ENCODE peak calls at places on chromosomes 1 and 21, in five cellular contexts. S is breast epithelium, K is HFF-Myc, Z is fibroblast of pulmonary artery, W is lung. F is an unnamed sample.

GRCh38 chr1:174222166-174222949 is 63.0 kb downstream of the RABGAP1L start:
- DNase-seq in W (no peak), K (no peak), Z (peak), S (no peak), F (no peak)

GRCh38 chr1:31880957-31881697 is 57.0 kb downstream of the PTP4A2 start:
- DNase-seq in W (no peak), K (no peak), Z (no peak), S (no peak), F (no peak)

GRCh38 chr1:21668232-21669032 is 725 bp downstream of the RAP1GAP start:
- DNase-seq in K (no peak), W (no peak), S (no peak), Z (no peak), F (no peak)

GRCh38 chr1:61743432-61743705 is 1.1 kb downstream of the PATJ start:
- DNase-seq in S (no peak), K (no peak), Z (no peak), W (no peak), F (no peak)

GRCh38 chr1:2209400-2210083 is 15.0 kb upstream of the FAAP20 start:
- DNase-seq in S (no peak), K (no peak), Z (no peak), W (no peak), F (no peak)

GRCh38 chr1:159089184-159089791 is 12.7 kb upstream of the AIM2 start:
- DNase-seq in K (no peak), Z (no peak), S (no peak), W (no peak), F (no peak)

GRCh38 chr1:199272690-199273089 is 633.9 kb downstream of the PTPRC start:
- DNase-seq in S (peak), W (peak), Z (peak), K (peak), F (no peak)

GRCh38 chr1:12215118-12215517 is 14.7 kb upstream of the VPS13D start:
- DNase-seq in S (no peak), K (no peak), W (no peak), Z (no peak), F (no peak)

GRCh38 chr1:9767964-9768668 is 55.6 kb downstream of the CLSTN1 start:
- DNase-seq in K (no peak), Z (no peak), S (no peak), W (no peak), F (no peak)

GRCh38 chr1:51624851-51625250 is 8.0 kb downstream of the OSBPL9 start:
- DNase-seq in W (no peak), S (no peak), K (no peak), Z (peak), F (no peak)

GRCh38 chr1:29306471-29307140 is 70.3 kb downstream of the PTPRU start:
- DNase-seq in S (no peak), Z (no peak), W (no peak), K (no peak), F (no peak)

GRCh38 chr1:58585591-58586151 is 8.6 kb upstream of the TACSTD2 start:
- DNase-seq in Z (peak), K (no peak), S (no peak), W (peak), F (no peak)

GRCh38 chr21:14825405-14826032 is 239.3 kb downstream of the NRIP1 start:
- DNase-seq in S (no peak), K (no peak), Z (no peak), W (no peak), F (no peak)

GRCh38 chr1:59046730-59047157 is 250.2 kb upstream of the FGGY start:
- DNase-seq in K (no peak), Z (no peak), W (no peak), S (no peak), F (no peak)

GRCh38 chr1:192632641-192633532 is 3.1 kb upstream of the RGS13 start:
- DNase-seq in W (no peak), K (no peak), S (no peak), Z (no peak), F (no peak)

GRCh38 chr1:192635041-192635440 is 906 bp upstream of the RGS13 start:
- DNase-seq in S (no peak), K (no peak), W (no peak), Z (no peak), F (no peak)

GRCh38 chr1:192632188-192632587 is 3.8 kb upstream of the RGS13 start:
- DNase-seq in W (no peak), Z (no peak), S (no peak), K (no peak), F (no peak)

GRCh38 chr1:192633533-192634258 is 2.3 kb upstream of the RGS13 start:
- DNase-seq in K (no peak), S (no peak), Z (no peak), W (no peak), F (no peak)

DNA sequence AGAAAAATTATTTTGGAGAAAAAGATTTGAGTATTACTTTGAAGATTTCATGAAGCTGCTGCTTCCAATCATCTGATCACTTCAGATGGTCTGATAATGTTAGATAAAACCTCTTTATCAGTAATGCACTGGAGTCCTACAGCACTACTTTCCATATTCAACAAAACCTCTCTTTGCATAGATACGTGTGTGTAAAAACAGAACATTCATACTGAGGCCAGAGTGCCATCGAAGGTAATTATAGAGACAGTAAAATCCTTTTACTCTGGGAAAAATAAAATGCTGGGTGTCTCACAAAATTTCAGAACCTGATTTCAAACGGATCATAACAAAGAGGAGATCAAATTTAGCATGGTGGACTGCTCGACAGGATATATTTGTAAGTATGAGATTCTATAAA is at the start of gene RGS13:
- DNase-seq in S (no peak), K (no peak), W (no peak), Z (no peak), F (no peak)
- H3K4me3 ChIP-seq in S (no peak), K (no peak), W (no peak), Z (no peak), F (no peak)

GRCh38 chr1:114854693-114855320 is at the start of gene SYCP1:
- DNase-seq in S (no peak), K (no peak), W (no peak), Z (no peak), F (no peak)
- H3K4me3 ChIP-seq in S (peak), K (no peak), W (no peak), Z (no peak), F (peak)

GRCh38 chr1:43645461-43645860 is 4.5 kb upstream of the KDM4A start:
- DNase-seq in S (no peak), Z (no peak), W (no peak), K (no peak), F (no peak)
- H3K4me3 ChIP-seq in S (no peak), Z (no peak), W (no peak), K (no peak), F (no peak)

DNA sequence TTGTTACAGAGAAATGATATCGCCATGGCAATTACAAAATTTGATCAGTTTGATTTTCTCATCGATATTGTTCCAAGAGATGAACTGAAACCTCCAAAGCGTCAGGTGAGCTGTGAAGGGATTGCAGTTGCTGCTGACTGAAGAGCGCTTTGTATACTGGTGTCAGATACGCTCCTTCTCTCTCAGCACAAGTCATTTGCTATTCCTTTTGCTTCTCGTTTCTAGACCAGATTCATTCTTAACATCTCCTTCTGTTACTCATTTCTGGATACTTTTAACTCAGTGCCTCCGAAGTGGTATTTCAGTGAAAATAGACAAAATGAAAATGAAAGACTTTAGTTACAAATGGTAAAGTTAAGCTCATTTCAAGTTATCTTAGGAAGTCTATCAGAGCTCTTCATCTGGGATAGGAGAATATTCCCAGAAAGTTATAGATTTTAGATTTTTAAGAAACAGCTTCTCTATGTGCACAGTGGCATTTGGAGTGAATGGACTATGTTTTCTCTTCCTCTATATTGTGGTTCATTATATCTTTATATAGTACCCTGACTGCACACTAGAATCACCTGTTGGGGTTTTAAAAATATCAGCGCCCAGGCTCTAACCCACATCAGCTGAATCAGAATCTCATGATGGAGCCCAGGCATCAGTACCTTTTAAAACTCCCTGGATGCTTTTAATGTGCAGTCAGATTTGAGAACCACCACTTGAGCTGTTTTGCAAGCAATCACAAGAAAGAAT is 30.3 kb upstream of the KCNQ4 start:
- DNase-seq in W (no peak), S (no peak), Z (no peak), K (no peak), F (no peak)
- H3K4me3 ChIP-seq in W (no peak), S (no peak), Z (no peak), K (no peak), F (no peak)

DNA sequence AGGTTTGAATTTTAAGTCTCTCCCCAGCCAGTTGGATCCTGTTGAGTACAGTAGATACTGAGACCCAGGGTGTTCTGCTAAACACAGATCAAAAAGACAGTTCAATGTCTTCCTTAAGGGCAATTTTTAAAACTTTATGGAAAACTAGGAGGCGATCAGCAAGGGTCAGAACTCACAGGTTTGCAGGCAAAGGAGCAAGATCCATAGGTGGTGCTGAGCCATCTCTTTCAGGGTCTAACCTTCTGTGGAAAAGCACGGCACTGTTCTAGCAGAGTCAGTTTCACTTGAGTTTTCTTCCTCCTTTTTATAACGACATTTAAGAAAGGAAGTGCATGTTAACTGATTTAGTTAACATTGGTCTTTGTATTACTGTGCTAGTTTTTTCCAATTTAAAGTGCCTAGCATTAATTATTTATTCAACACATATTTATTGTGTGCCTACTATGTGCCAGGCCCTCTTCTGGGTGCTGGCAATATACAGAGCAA is at the start of gene CD84:
- DNase-seq in K (no peak), S (no peak), W (no peak), Z (no peak), F (no peak)
- H3K4me3 ChIP-seq in K (no peak), S (peak), W (no peak), Z (no peak), F (peak)

GRCh38 chr1:182952677-182953444 is at the start of gene SHCBP1L:
- DNase-seq in Z (no peak), S (no peak), W (no peak), K (no peak), F (no peak)
- H3K4me3 ChIP-seq in Z (no peak), S (peak), W (no peak), K (peak), F (peak)

GRCh38 chr1:170967042-170967910 is 31.9 kb downstream of the MROH9 start:
- DNase-seq in K (peak), S (no peak), Z (peak), W (no peak), F (no peak)
- H3K4me3 ChIP-seq in K (no peak), S (no peak), Z (no peak), W (no peak), F (no peak)

DNA sequence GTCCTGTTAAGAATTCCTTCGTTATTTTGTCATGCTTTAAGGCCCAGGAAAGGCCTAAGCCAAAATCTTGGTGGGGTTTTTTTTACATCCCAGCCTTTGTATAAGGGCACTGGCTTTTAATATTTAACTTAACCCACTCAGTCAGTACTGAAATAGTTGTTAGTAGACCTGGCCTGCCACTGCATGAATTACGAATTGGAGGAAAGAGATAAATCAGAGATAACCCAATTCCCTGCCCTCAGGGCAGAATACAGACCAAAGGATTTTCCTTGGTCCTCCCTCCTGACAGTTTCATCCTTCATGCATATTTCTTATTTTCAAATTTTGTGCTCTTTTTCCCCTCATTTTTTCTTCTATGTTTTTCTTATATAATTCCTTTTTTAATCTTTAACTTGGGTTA is 193.0 kb downstream of the FASLG start:
- DNase-seq in S (no peak), K (no peak), W (no peak), Z (no peak), F (no peak)
- H3K4me3 ChIP-seq in S (no peak), K (no peak), W (no peak), Z (no peak), F (no peak)